ENCODE peak calls at places on chromosomes 5 and 9, in four cellular contexts. W is NCI-H1092, S is mesenteric fat pad, X is left cardiac atrium. L is an unnamed sample.

GRCh38 chr9:14119694-14120514 is 194.0 kb downstream of the NFIB start:
- DNase-seq in W (no peak), S (no peak), X (no peak), L (no peak)

GRCh38 chr9:105138306-105138801 is 106.1 kb upstream of the SLC44A1 start:
- DNase-seq in W (no peak), S (no peak), X (no peak), L (no peak)

GRCh38 chr9:130284249-130284625 is 18.7 kb downstream of the HMCN2 start:
- DNase-seq in W (no peak), S (no peak), X (no peak), L (no peak)

GRCh38 chr5:158013303-158013702 is 154.4 kb upstream of the CLINT1 start:
- DNase-seq in W (no peak), S (no peak), X (no peak), L (no peak)

GRCh38 chr9:129309041-129309430 is 131.0 kb upstream of the IER5L start:
- DNase-seq in W (no peak), S (peak; percentile 33), X (no peak), L (no peak)

GRCh38 chr9:37908698-37909186 is 4.8 kb upstream of the SLC25A51 start:
- DNase-seq in W (no peak), S (peak; percentile 57), X (no peak), L (peak; percentile 72)

GRCh38 chr5:160744253-160745112 is 107.5 kb downstream of the ATP10B start:
- DNase-seq in W (no peak), S (no peak), X (no peak), L (no peak)

GRCh38 chr5:148733601-148734438 is 79.5 kb upstream of the HTR4 start:
- DNase-seq in W (peak; percentile 24), S (no peak), X (peak; percentile 87), L (no peak)

GRCh38 chr5:72693001-72693442 is 123.4 kb upstream of the TNPO1 start:
- DNase-seq in W (no peak), S (no peak), X (no peak), L (no peak)

GRCh38 chr5:50318220-50318619 is 122.9 kb downstream of the EMB start:
- DNase-seq in W (no peak), S (no peak), X (no peak), L (no peak)

GRCh38 chr9:92032891-92033290 is 82.3 kb downstream of the SPTLC1 start:
- DNase-seq in W (no peak), S (no peak), X (no peak), L (no peak)

GRCh38 chr9:80157561-80157983 is 585.8 kb downstream of the TLE4 start:
- DNase-seq in W (no peak), S (no peak), X (no peak), L (no peak)

GRCh38 chr5:135462304-135462703 is 10.2 kb upstream of the TIFAB start:
- DNase-seq in W (peak; percentile 54), S (peak; percentile 35), X (no peak), L (no peak)

L was measured in vagina.